ENCODE peak calls at places on chromosome 11, in five cellular contexts. U, K, D, V and N are unnamed samples.

GRCh38 chr11:43580735-43581369 is 99.7 kb upstream of the HSD17B12 start:
- DNase-seq in D (no peak), V (no peak), K (no peak), U (no peak), N (no peak)

GRCh38 chr11:3170756-3171670 is 5.9 kb upstream of the OSBPL5 start:
- DNase-seq in V (no peak), K (peak; percentile 15), D (no peak), U (no peak), N (no peak)

GRCh38 chr11:121582296-121582695 is 129.5 kb upstream of the SORL1-AS1 start:
- DNase-seq in D (no peak), U (no peak), K (no peak), V (no peak), N (no peak)

GRCh38 chr11:121650520-121651266 is 197.9 kb upstream of the SORL1-AS1 start:
- DNase-seq in D (no peak), V (no peak), U (no peak), K (no peak), N (no peak)

GRCh38 chr11:69001301-69002081 is 11.6 kb downstream of the MRGPRF start:
- DNase-seq in K (no peak), V (no peak), D (no peak), U (no peak), N (no peak)

GRCh38 chr11:8701891-8702597 is 19.5 kb downstream of the RPL27A start:
- DNase-seq in U (no peak), V (no peak), D (no peak), K (no peak), N (no peak)

GRCh38 chr11:68223275-68223674 is 10.2 kb upstream of the KMT5B start:
- DNase-seq in V (no peak), U (no peak), D (no peak), K (no peak), N (no peak)

GRCh38 chr11:23725752-23726151 is 771.1 kb upstream of the LUZP2 start:
- DNase-seq in V (no peak), K (no peak), U (no peak), D (no peak), N (no peak)

GRCh38 chr11:35402751-35403454 is 16.5 kb downstream of the SLC1A2 start:
- DNase-seq in V (no peak), K (no peak), D (no peak), U (no peak), N (no peak)

GRCh38 chr11:126348806-126349582 is 6.5 kb upstream of the ST3GAL4 start:
- DNase-seq in K (no peak), U (no peak), V (peak; percentile 36), D (peak; percentile 44), N (no peak)

DNA sequence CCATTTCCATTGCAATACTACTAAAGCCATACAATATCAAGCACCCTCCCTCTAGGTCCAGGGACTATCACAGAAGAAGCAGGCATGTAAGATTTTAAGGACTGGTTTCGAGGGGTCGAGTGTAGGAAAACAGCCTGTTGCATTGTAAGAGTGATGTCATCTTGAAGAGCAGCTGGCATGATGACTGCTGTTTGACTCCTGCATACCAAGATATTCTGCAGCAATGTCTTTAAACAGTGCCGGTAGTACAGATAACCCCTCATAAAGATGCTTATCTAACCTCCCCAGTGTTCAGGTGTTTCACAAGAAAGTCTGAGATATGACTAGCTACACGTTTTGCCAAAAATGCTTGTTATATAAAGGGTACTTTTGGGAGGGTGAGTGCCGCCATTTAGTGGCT is 11.9 kb downstream of the FAM111A start:
- DNase-seq in V (no peak), D (no peak), K (no peak), U (no peak), N (no peak)
- TF ChIP-seq CTCF in V (no peak), D (no peak), K (no peak), U (no peak), N (no peak)

GRCh38 chr11:134267466-134267865 is 8.7 kb upstream of the GLB1L3 start:
- DNase-seq in K (no peak), U (no peak), V (no peak), D (no peak), N (no peak)
- TF ChIP-seq CTCF in K (no peak), U (no peak), V (no peak), D (no peak), N (no peak)

DNA sequence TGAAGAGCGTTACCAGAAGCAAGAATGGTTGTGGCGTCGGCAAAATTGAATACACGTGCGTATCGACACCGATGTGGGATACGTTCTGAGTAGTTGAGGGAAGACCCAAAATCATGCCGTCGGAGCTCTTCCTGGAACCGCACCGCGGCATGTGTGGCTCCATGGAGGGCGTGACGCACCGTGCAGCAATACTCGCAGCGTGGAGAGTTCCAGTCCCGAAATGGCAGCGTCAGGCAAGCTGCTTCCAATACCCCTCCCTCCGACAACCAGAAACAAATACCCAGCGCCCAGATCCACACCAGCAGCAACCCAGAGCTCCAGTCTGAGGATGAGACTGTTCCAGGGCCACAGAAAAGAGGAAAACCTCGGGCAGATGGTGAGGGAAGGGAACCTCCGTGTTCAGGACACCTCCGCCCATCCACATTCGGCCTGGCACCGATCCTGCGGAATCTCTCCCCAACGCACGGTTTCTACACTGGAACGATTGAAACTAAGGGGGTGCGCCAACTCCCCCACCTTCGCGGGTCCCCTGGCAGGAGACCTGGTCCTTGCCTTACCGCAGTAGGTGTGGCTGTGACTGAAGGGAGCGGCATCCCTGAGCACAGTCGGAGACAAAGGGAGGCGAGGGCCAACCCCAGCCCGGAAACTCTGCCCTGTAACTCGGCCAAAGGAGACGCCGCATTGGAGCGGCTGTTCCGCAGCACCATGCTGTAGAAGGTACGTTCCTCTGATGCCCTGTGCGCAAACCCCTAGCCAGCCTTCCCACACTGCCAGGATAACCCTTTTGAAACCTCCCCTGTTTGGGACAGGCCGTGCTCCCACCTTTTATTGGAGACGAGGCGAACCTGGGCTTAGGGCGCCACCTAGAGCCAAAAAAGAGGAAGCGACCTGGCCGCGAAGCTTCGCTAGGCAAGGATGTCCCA is 28.3 kb downstream of the DBX1 start:
- DNase-seq in V (peak; percentile 43), K (peak; percentile 79), D (peak; percentile 63), U (peak; percentile 65), N (peak; percentile 67)
- TF ChIP-seq CTCF in V (peak; percentile 90), K (peak; percentile 92), D (peak; percentile 94), U (peak; percentile 71), N (peak; percentile 93)

DNA sequence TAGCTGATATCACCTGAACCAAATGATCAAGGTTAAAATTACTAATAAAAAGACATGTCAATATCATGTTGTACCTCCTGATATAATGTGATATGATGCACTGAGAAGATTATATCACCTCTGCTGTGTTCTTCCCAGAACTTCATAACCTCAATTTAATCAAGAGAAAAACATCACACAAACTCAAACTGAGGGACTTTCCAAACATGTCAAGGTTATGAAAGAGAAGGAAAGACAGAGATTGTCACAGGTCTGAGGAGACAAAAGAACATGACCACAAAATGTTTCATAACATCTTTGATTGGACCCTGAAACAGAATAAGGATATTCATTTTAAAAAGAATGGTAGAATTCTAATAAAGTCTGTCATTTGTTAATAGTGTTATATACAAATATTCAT is 43.0 kb upstream of the CFAP300 start:
- DNase-seq in K (no peak), U (no peak), V (no peak), D (no peak), N (no peak)
- TF ChIP-seq CTCF in K (no peak), U (no peak), V (no peak), D (no peak), N (no peak)

DNA sequence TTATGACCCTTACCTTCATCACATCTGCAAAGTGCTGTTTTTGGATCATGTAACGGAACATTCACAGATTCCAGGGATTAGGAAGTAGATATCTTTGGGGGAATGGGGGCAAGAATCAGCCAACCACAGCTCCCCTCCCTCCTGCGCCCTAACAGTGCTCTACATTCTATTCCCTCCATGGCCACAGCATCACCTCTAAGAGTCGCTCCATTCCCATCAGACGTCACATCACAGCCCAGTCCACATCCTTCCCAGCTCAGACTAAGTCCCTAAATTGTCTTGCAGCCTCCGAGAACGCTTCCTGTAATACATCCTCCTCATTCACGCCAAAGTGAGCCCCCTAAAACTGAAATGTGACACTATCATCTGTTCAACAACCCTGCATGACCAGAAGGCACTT is 5.9 kb downstream of the SCGB1D1 start:
- DNase-seq in D (no peak), K (no peak), U (no peak), V (no peak), N (no peak)
- TF ChIP-seq CTCF in D (no peak), K (no peak), U (no peak), V (no peak), N (no peak)

GRCh38 chr11:1953489-1954284 is 6.6 kb downstream of the MRPL23 start:
- DNase-seq in V (no peak), U (no peak), K (no peak), D (no peak), N (no peak)
- TF ChIP-seq CTCF in V (peak; percentile 59), U (peak; percentile 12), K (no peak), D (no peak), N (no peak)

GRCh38 chr11:5992604-5993251 is 5.9 kb upstream of the OR52L1 start:
- DNase-seq in V (no peak), K (no peak), D (peak; percentile 45), U (no peak), N (no peak)
- TF ChIP-seq CTCF in V (peak; percentile 61), K (peak; percentile 77), D (peak; percentile 67), U (no peak), N (peak; percentile 68)

GRCh38 chr11:114131366-114131963 is 72.0 kb downstream of the ZBTB16 start:
- DNase-seq in U (no peak), K (no peak), V (no peak), D (no peak), N (no peak)
- TF ChIP-seq CTCF in U (no peak), K (no peak), V (no peak), D (no peak), N (no peak)

DNA sequence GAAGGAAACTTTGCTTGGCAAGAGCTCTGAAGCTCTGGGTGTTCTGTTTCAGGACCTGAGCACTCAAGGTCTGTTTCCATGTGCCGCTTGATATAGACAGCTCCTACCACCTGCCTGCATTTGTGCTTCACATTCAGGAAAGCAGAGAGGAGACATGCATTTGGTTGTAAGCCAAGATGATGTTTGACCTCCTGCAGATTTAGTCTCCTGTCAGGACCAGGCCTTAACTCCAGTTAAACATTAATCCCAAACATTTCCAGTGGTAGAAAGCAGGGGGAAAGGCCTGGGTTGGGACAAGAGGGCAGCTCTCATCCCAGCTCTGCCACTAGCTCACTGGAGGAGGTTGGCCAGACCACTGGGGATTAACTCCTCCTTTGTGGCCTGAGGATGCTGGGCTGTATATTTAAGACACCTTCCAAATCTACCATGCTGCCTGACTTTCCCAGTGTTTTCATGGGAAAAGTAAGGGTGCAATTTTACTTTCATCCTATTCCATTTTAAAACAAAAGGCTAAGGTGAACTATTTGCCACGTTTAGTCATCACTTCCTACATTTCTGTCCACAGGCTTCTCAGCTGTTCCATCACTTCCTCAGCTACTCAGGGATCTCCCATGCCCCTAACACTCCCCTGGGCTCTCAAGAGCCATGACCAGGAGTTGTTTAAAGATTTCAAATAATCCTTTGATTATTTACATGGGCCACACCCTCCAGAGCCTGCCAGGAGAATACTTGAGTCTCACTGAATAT is 80.9 kb downstream of the INSC start:
- DNase-seq in U (peak; percentile 57), V (no peak), D (no peak), K (no peak), N (no peak)
- TF ChIP-seq CTCF in U (no peak), V (no peak), D (no peak), K (no peak), N (no peak)

GRCh38 chr11:7514099-7514725 is 413 bp downstream of the PPFIBP2 start:
- DNase-seq in D (no peak), V (no peak), U (peak; percentile 28), K (peak; percentile 31), N (peak; percentile 16)
- TF ChIP-seq CTCF in D (no peak), V (no peak), U (no peak), K (no peak), N (no peak)